ENCODE peak calls at places on chromosomes 4 and X, in seven cellular contexts. D is Calu3; T is NCI-H748 treated with DMSO at 0.1 percent for 48 hours; I is HT-29; O is stimulated activated CD4-positive, alpha-beta T cell treated with anti-CD3 and anti-CD28 coated beads, Interleukin-4, amount 100 ng/mL, for 48 hours; B is psoas muscle; Q is stimulated activated naive CD8-positive, alpha-beta T cell treated with anti-CD3 and anti-CD28 coated beads, Interleukin-15, Interleukin-2, amounts not matched to agents 100 U/mL and 50 U/mL, for 24 hours. H is an unnamed sample.

GRCh38 chr4:33625762-33626161 is 2618.6 kb downstream of the ARAP2 start:
- DNase-seq in D (no peak), T (no peak), I (peak; percentile 24), O (no peak), B (no peak), Q (no peak), H (no peak)

GRCh38 chr4:86661006-86661405 is 66.9 kb downstream of the PTPN13 start:
- DNase-seq in D (no peak), T (no peak), I (no peak), O (no peak), B (no peak), Q (no peak), H (no peak)

GRCh38 chr4:142875117-142875516 is 29.0 kb upstream of the INPP4B start:
- DNase-seq in D (no peak), T (no peak), I (peak; percentile 15), O (no peak), B (no peak), Q (no peak), H (no peak)

GRCh38 chr4:149344436-149344835 is 471.2 kb downstream of the IQCM start:
- DNase-seq in D (no peak), T (no peak), I (no peak), O (no peak), B (no peak), Q (no peak), H (no peak)

GRCh38 chrX:95040104-95040503 is 1366.1 kb downstream of the FAM133A start:
- DNase-seq in D (no peak), T (no peak), I (no peak), O (no peak), B (no peak), Q (no peak), H (no peak)

GRCh38 chrX:96984538-96984937 is 100.8 kb downstream of the RPA4 start:
- DNase-seq in D (no peak), T (no peak), I (no peak), O (no peak), B (no peak), Q (no peak), H (no peak)

GRCh38 chrX:9708923-9709553 is 56.6 kb downstream of the GPR143 start:
- DNase-seq in D (peak; percentile 74), T (peak; percentile 39), I (peak; percentile 72), O (peak; percentile 54), B (peak; percentile 86), Q (peak; percentile 73), H (peak; percentile 87)

GRCh38 chrX:135185795-135186443 is 14.7 kb upstream of the CT55 start:
- DNase-seq in D (peak; percentile 47), T (peak; percentile 22), I (peak; percentile 60), O (peak; percentile 16), B (no peak), Q (peak; percentile 9), H (peak; percentile 24)

GRCh38 chr4:77349361-77349760 is 192.4 kb downstream of the CCNG2 start:
- DNase-seq in D (no peak), T (no peak), I (no peak), O (no peak), B (no peak), Q (no peak), H (no peak)

GRCh38 chr4:76449362-76449767 is 14.3 kb downstream of the SHROOM3 start:
- DNase-seq in D (no peak), T (no peak), I (no peak), O (no peak), B (no peak), Q (no peak), H (no peak)

GRCh38 chr4:79852305-79852730 is 220.7 kb downstream of the ANTXR2 start:
- DNase-seq in D (no peak), T (no peak), I (no peak), O (no peak), B (peak; percentile 47), Q (no peak), H (peak; percentile 10)

GRCh38 chrX:134797390-134797700 is 139.1 kb upstream of the PLAC1 start:
- DNase-seq in D (no peak), T (no peak), I (no peak), O (no peak), B (no peak), Q (no peak), H (no peak)

GRCh38 chr4:161148051-161148450 is 1015.7 kb downstream of the FSTL5 start:
- DNase-seq in D (no peak), T (no peak), I (no peak), O (no peak), B (no peak), Q (no peak), H (no peak)

GRCh38 chr4:1880332-1880731 is 9.1 kb downstream of the NSD2 start:
- DNase-seq in D (no peak), T (no peak), I (peak; percentile 32), O (no peak), B (no peak), Q (no peak), H (no peak)

GRCh38 chr4:6914448-6914847 is 4.8 kb downstream of the TBC1D14 start:
- DNase-seq in D (no peak), T (no peak), I (no peak), O (no peak), B (peak; percentile 34), Q (no peak), H (no peak)

GRCh38 chr4:147616849-147617172 is 386 bp upstream of the TMEM184C start:
- DNase-seq in D (no peak), T (no peak), I (no peak), O (no peak), B (no peak), Q (no peak), H (no peak)

GRCh38 chr4:122798101-122798500 is 28.5 kb upstream of the FGF2 start:
- DNase-seq in D (peak; percentile 16), T (peak; percentile 29), I (peak; percentile 25), O (no peak), B (no peak), Q (no peak), H (peak; percentile 18)

GRCh38 chr4:153916273-153916755 is 127.4 kb upstream of the SFRP2 start:
- DNase-seq in D (no peak), T (no peak), I (no peak), O (peak; percentile 50), B (no peak), Q (peak; percentile 54), H (no peak)

GRCh38 chr4:3827616-3828492 is 61.7 kb downstream of the ADRA2C start:
- DNase-seq in D (peak; percentile 72), T (no peak), I (peak; percentile 81), O (no peak), B (peak; percentile 82), Q (no peak), H (no peak)

GRCh38 chrX:106606583-106606982 is 5.2 kb upstream of the RADX start:
- DNase-seq in D (no peak), T (no peak), I (no peak), O (no peak), B (no peak), Q (no peak), H (no peak)

GRCh38 chr4:83771113-83771705 is 235.3 kb downstream of the GPAT3 start:
- DNase-seq in D (peak; percentile 38), T (no peak), I (peak; percentile 70), O (no peak), B (no peak), Q (no peak), H (peak; percentile 46)

GRCh38 chrX:10199212-10199611 is 42.4 kb downstream of the CLCN4 start:
- DNase-seq in D (no peak), T (no peak), I (no peak), O (no peak), B (peak; percentile 65), Q (no peak), H (no peak)

GRCh38 chr4:153595894-153596601 is 88.0 kb upstream of the TLR2 start:
- DNase-seq in D (no peak), T (no peak), I (no peak), O (no peak), B (no peak), Q (no peak), H (no peak)

GRCh38 chr4:87882321-87882720 is 49.6 kb downstream of the MEPE start:
- DNase-seq in D (no peak), T (no peak), I (no peak), O (no peak), B (no peak), Q (no peak), H (no peak)

GRCh38 chr4:20832821-20833220 is 132.6 kb downstream of the PACRGL start:
- DNase-seq in D (no peak), T (no peak), I (no peak), O (no peak), B (no peak), Q (no peak), H (no peak)

GRCh38 chrX:85544609-85545008 is 165.1 kb upstream of the POF1B start:
- DNase-seq in D (no peak), T (no peak), I (peak; percentile 52), O (no peak), B (no peak), Q (no peak), H (peak; percentile 60)

GRCh38 chrX:23374291-23374690 is 39.6 kb downstream of the PTCHD1 start:
- DNase-seq in D (no peak), T (no peak), I (no peak), O (no peak), B (no peak), Q (no peak), H (no peak)

GRCh38 chr4:122661661-122662160 is 40.8 kb upstream of the IL21 start:
- DNase-seq in D (no peak), T (no peak), I (no peak), O (no peak), B (no peak), Q (no peak), H (no peak)

GRCh38 chr4:188904617-188905016 is 765.4 kb downstream of the TRIML1 start:
- DNase-seq in D (no peak), T (no peak), I (no peak), O (no peak), B (no peak), Q (no peak), H (no peak)